ENCODE peak calls at places on chromosomes 5 and 9, in nine cellular contexts. One of them, this sample, is unnamed.

GRCh38 chr5:97062046-97062445 is 80.4 kb downstream of the LIX1 start:
- DNase-seq in stimulated activated CD8-positive, alpha-beta memory T cell treated with anti-CD3 and anti-CD28 coated beads, Interleukin-15, amount 100 ng/mL, for 24 hours: no peak
- DNase-seq in T-cell: no peak
- DNase-seq in AG08396: no peak
- DNase-seq in cardiac muscle cell: no peak
- DNase-seq in hypothalamus: no peak
- DNase-seq in SJSA1: no peak
- DNase-seq in effector memory CD8-positive, alpha-beta T cell: no peak
- DNase-seq in AG08395: no peak
- DNase-seq in this sample: no peak

GRCh38 chr9:88651682-88652633 is 117.0 kb downstream of the NXNL2 start:
- DNase-seq in stimulated activated CD8-positive, alpha-beta memory T cell treated with anti-CD3 and anti-CD28 coated beads, Interleukin-15, amount 100 ng/mL, for 24 hours: no peak
- DNase-seq in T-cell: no peak
- DNase-seq in AG08396: peak
- DNase-seq in cardiac muscle cell: peak
- DNase-seq in hypothalamus: no peak
- DNase-seq in SJSA1: peak
- DNase-seq in effector memory CD8-positive, alpha-beta T cell: no peak
- DNase-seq in AG08395: peak
- DNase-seq in this sample: no peak

GRCh38 chr5:173802670-173803165 is 85.4 kb upstream of the CPEB4 start:
- DNase-seq in stimulated activated CD8-positive, alpha-beta memory T cell treated with anti-CD3 and anti-CD28 coated beads, Interleukin-15, amount 100 ng/mL, for 24 hours: no peak
- DNase-seq in T-cell: no peak
- DNase-seq in AG08396: peak
- DNase-seq in cardiac muscle cell: peak
- DNase-seq in hypothalamus: no peak
- DNase-seq in SJSA1: no peak
- DNase-seq in effector memory CD8-positive, alpha-beta T cell: no peak
- DNase-seq in AG08395: peak
- DNase-seq in this sample: no peak

GRCh38 chr5:6158974-6159863 is 219.1 kb downstream of the MED10 start:
- DNase-seq in stimulated activated CD8-positive, alpha-beta memory T cell treated with anti-CD3 and anti-CD28 coated beads, Interleukin-15, amount 100 ng/mL, for 24 hours: no peak
- DNase-seq in T-cell: no peak
- DNase-seq in AG08396: no peak
- DNase-seq in cardiac muscle cell: peak
- DNase-seq in hypothalamus: no peak
- DNase-seq in SJSA1: no peak
- DNase-seq in effector memory CD8-positive, alpha-beta T cell: no peak
- DNase-seq in AG08395: peak
- DNase-seq in this sample: no peak

GRCh38 chr9:95088421-95089161 is 228.9 kb downstream of the FANCC start:
- DNase-seq in stimulated activated CD8-positive, alpha-beta memory T cell treated with anti-CD3 and anti-CD28 coated beads, Interleukin-15, amount 100 ng/mL, for 24 hours: no peak
- DNase-seq in T-cell: no peak
- DNase-seq in AG08396: no peak
- DNase-seq in cardiac muscle cell: no peak
- DNase-seq in hypothalamus: no peak
- DNase-seq in SJSA1: peak
- DNase-seq in effector memory CD8-positive, alpha-beta T cell: no peak
- DNase-seq in AG08395: no peak
- DNase-seq in this sample: no peak

GRCh38 chr9:24602687-24603352 is 57.1 kb upstream of the IZUMO3 start:
- DNase-seq in stimulated activated CD8-positive, alpha-beta memory T cell treated with anti-CD3 and anti-CD28 coated beads, Interleukin-15, amount 100 ng/mL, for 24 hours: no peak
- DNase-seq in T-cell: no peak
- DNase-seq in AG08396: no peak
- DNase-seq in cardiac muscle cell: no peak
- DNase-seq in hypothalamus: no peak
- DNase-seq in SJSA1: no peak
- DNase-seq in effector memory CD8-positive, alpha-beta T cell: no peak
- DNase-seq in AG08395: no peak
- DNase-seq in this sample: no peak

GRCh38 chr9:34651286-34651685 is 699 bp upstream of the IL11RA start:
- DNase-seq in stimulated activated CD8-positive, alpha-beta memory T cell treated with anti-CD3 and anti-CD28 coated beads, Interleukin-15, amount 100 ng/mL, for 24 hours: no peak
- DNase-seq in T-cell: no peak
- DNase-seq in AG08396: no peak
- DNase-seq in cardiac muscle cell: peak
- DNase-seq in hypothalamus: no peak
- DNase-seq in SJSA1: no peak
- DNase-seq in effector memory CD8-positive, alpha-beta T cell: no peak
- DNase-seq in AG08395: no peak
- DNase-seq in this sample: no peak

GRCh38 chr9:33731142-33731541 is 64.2 kb upstream of the PRSS3 start:
- DNase-seq in stimulated activated CD8-positive, alpha-beta memory T cell treated with anti-CD3 and anti-CD28 coated beads, Interleukin-15, amount 100 ng/mL, for 24 hours: no peak
- DNase-seq in T-cell: no peak
- DNase-seq in AG08396: no peak
- DNase-seq in cardiac muscle cell: no peak
- DNase-seq in hypothalamus: no peak
- DNase-seq in SJSA1: no peak
- DNase-seq in effector memory CD8-positive, alpha-beta T cell: no peak
- DNase-seq in AG08395: no peak
- DNase-seq in this sample: no peak

GRCh38 chr9:135332979-135333748 is 146.4 kb upstream of the PPP1R26 start:
- DNase-seq in stimulated activated CD8-positive, alpha-beta memory T cell treated with anti-CD3 and anti-CD28 coated beads, Interleukin-15, amount 100 ng/mL, for 24 hours: no peak
- DNase-seq in T-cell: no peak
- DNase-seq in AG08396: no peak
- DNase-seq in cardiac muscle cell: no peak
- DNase-seq in hypothalamus: no peak
- DNase-seq in SJSA1: peak
- DNase-seq in effector memory CD8-positive, alpha-beta T cell: no peak
- DNase-seq in AG08395: no peak
- DNase-seq in this sample: no peak

GRCh38 chr9:128820665-128821583 is 2.6 kb downstream of the ENDOG start:
- DNase-seq in stimulated activated CD8-positive, alpha-beta memory T cell treated with anti-CD3 and anti-CD28 coated beads, Interleukin-15, amount 100 ng/mL, for 24 hours: no peak
- DNase-seq in T-cell: no peak
- DNase-seq in AG08396: no peak
- DNase-seq in cardiac muscle cell: no peak
- DNase-seq in hypothalamus: no peak
- DNase-seq in SJSA1: no peak
- DNase-seq in effector memory CD8-positive, alpha-beta T cell: no peak
- DNase-seq in AG08395: no peak
- DNase-seq in this sample: no peak

GRCh38 chr5:96661841-96662724 is at the start of gene CAST:
- DNase-seq in stimulated activated CD8-positive, alpha-beta memory T cell treated with anti-CD3 and anti-CD28 coated beads, Interleukin-15, amount 100 ng/mL, for 24 hours: peak
- DNase-seq in T-cell: peak
- DNase-seq in AG08396: peak
- DNase-seq in cardiac muscle cell: peak
- DNase-seq in hypothalamus: peak
- DNase-seq in SJSA1: peak
- DNase-seq in effector memory CD8-positive, alpha-beta T cell: peak
- DNase-seq in AG08395: peak
- DNase-seq in this sample: peak

GRCh38 chr9:131028221-131028884 is 19.4 kb downstream of the LAMC3 start:
- DNase-seq in stimulated activated CD8-positive, alpha-beta memory T cell treated with anti-CD3 and anti-CD28 coated beads, Interleukin-15, amount 100 ng/mL, for 24 hours: no peak
- DNase-seq in T-cell: no peak
- DNase-seq in AG08396: no peak
- DNase-seq in cardiac muscle cell: no peak
- DNase-seq in hypothalamus: no peak
- DNase-seq in SJSA1: no peak
- DNase-seq in effector memory CD8-positive, alpha-beta T cell: no peak
- DNase-seq in AG08395: peak
- DNase-seq in this sample: no peak

GRCh38 chr5:36402512-36402906 is 100.8 kb upstream of the RANBP3L start:
- DNase-seq in stimulated activated CD8-positive, alpha-beta memory T cell treated with anti-CD3 and anti-CD28 coated beads, Interleukin-15, amount 100 ng/mL, for 24 hours: no peak
- DNase-seq in T-cell: no peak
- DNase-seq in AG08396: no peak
- DNase-seq in cardiac muscle cell: no peak
- DNase-seq in hypothalamus: no peak
- DNase-seq in SJSA1: no peak
- DNase-seq in effector memory CD8-positive, alpha-beta T cell: no peak
- DNase-seq in AG08395: no peak
- DNase-seq in this sample: no peak

GRCh38 chr9:69085523-69086283 is 50.2 kb downstream of the FXN start:
- DNase-seq in stimulated activated CD8-positive, alpha-beta memory T cell treated with anti-CD3 and anti-CD28 coated beads, Interleukin-15, amount 100 ng/mL, for 24 hours: no peak
- DNase-seq in T-cell: no peak
- DNase-seq in AG08396: no peak
- DNase-seq in cardiac muscle cell: peak
- DNase-seq in hypothalamus: no peak
- DNase-seq in SJSA1: no peak
- DNase-seq in effector memory CD8-positive, alpha-beta T cell: no peak
- DNase-seq in AG08395: peak
- DNase-seq in this sample: no peak

GRCh38 chr5:109413463-109413862 is 3.7 kb upstream of the PJA2 start:
- DNase-seq in stimulated activated CD8-positive, alpha-beta memory T cell treated with anti-CD3 and anti-CD28 coated beads, Interleukin-15, amount 100 ng/mL, for 24 hours: no peak
- DNase-seq in T-cell: no peak
- DNase-seq in AG08396: peak
- DNase-seq in cardiac muscle cell: peak
- DNase-seq in hypothalamus: no peak
- DNase-seq in SJSA1: no peak
- DNase-seq in effector memory CD8-positive, alpha-beta T cell: no peak
- DNase-seq in AG08395: no peak
- DNase-seq in this sample: no peak

GRCh38 chr5:88826959-88827585 is 55.9 kb downstream of the MEF2C start:
- DNase-seq in stimulated activated CD8-positive, alpha-beta memory T cell treated with anti-CD3 and anti-CD28 coated beads, Interleukin-15, amount 100 ng/mL, for 24 hours: no peak
- DNase-seq in T-cell: no peak
- DNase-seq in AG08396: peak
- DNase-seq in cardiac muscle cell: peak
- DNase-seq in hypothalamus: no peak
- DNase-seq in SJSA1: peak
- DNase-seq in effector memory CD8-positive, alpha-beta T cell: no peak
- DNase-seq in AG08395: peak
- DNase-seq in this sample: no peak

GRCh38 chr9:83536332-83536731 is 1.9 kb downstream of the FRMD3 start:
- DNase-seq in stimulated activated CD8-positive, alpha-beta memory T cell treated with anti-CD3 and anti-CD28 coated beads, Interleukin-15, amount 100 ng/mL, for 24 hours: no peak
- DNase-seq in T-cell: no peak
- DNase-seq in AG08396: no peak
- DNase-seq in cardiac muscle cell: no peak
- DNase-seq in hypothalamus: no peak
- DNase-seq in SJSA1: no peak
- DNase-seq in effector memory CD8-positive, alpha-beta T cell: no peak
- DNase-seq in AG08395: no peak
- DNase-seq in this sample: no peak

GRCh38 chr5:98927242-98927987 is 1.4 kb downstream of the CHD1 start:
- DNase-seq in stimulated activated CD8-positive, alpha-beta memory T cell treated with anti-CD3 and anti-CD28 coated beads, Interleukin-15, amount 100 ng/mL, for 24 hours: no peak
- DNase-seq in T-cell: peak
- DNase-seq in AG08396: peak
- DNase-seq in cardiac muscle cell: peak
- DNase-seq in hypothalamus: no peak
- DNase-seq in SJSA1: no peak
- DNase-seq in effector memory CD8-positive, alpha-beta T cell: peak
- DNase-seq in AG08395: peak
- DNase-seq in this sample: peak

GRCh38 chr5:155943516-155944407 is 383.2 kb upstream of the SGCD start:
- DNase-seq in stimulated activated CD8-positive, alpha-beta memory T cell treated with anti-CD3 and anti-CD28 coated beads, Interleukin-15, amount 100 ng/mL, for 24 hours: no peak
- DNase-seq in T-cell: peak
- DNase-seq in AG08396: peak
- DNase-seq in cardiac muscle cell: peak
- DNase-seq in hypothalamus: no peak
- DNase-seq in SJSA1: no peak
- DNase-seq in effector memory CD8-positive, alpha-beta T cell: peak
- DNase-seq in AG08395: peak
- DNase-seq in this sample: peak

GRCh38 chr9:136399176-136400037 is 563 bp downstream of the SNAPC4 start:
- DNase-seq in stimulated activated CD8-positive, alpha-beta memory T cell treated with anti-CD3 and anti-CD28 coated beads, Interleukin-15, amount 100 ng/mL, for 24 hours: no peak
- DNase-seq in T-cell: no peak
- DNase-seq in AG08396: peak
- DNase-seq in cardiac muscle cell: peak
- DNase-seq in hypothalamus: no peak
- DNase-seq in SJSA1: no peak
- DNase-seq in effector memory CD8-positive, alpha-beta T cell: peak
- DNase-seq in AG08395: peak
- DNase-seq in this sample: peak

GRCh38 chr5:178293815-178294214 is 61.2 kb upstream of the PHYKPL start:
- DNase-seq in stimulated activated CD8-positive, alpha-beta memory T cell treated with anti-CD3 and anti-CD28 coated beads, Interleukin-15, amount 100 ng/mL, for 24 hours: no peak
- DNase-seq in T-cell: no peak
- DNase-seq in AG08396: no peak
- DNase-seq in cardiac muscle cell: no peak
- DNase-seq in hypothalamus: no peak
- DNase-seq in SJSA1: no peak
- DNase-seq in effector memory CD8-positive, alpha-beta T cell: no peak
- DNase-seq in AG08395: no peak
- DNase-seq in this sample: no peak